ENCODE peak calls at places on chromosomes 12 and 14, in six cellular contexts. R is right lobe of liver; N is adrenal gland; X is IMR-90; E is CD4-positive, alpha-beta memory T cell; F is OCI-LY7. H is an unnamed sample.

GRCh38 chr14:102498005-102498677 is 11.4 kb downstream of the ANKRD9 start:
- DNase-seq in X (no peak), E (no peak), R (no peak), N (no peak), F (no peak), H (no peak)

GRCh38 chr12:23906329-23906728 is 43.1 kb downstream of the SOX5 start:
- DNase-seq in N (no peak), X (peak), R (no peak), F (no peak), E (no peak), H (no peak)

GRCh38 chr14:65849558-65849957 is 437.0 kb downstream of the FUT8 start:
- DNase-seq in E (no peak), F (no peak), X (no peak), N (no peak), R (no peak), H (no peak)

GRCh38 chr12:64229796-64230195 is 7.7 kb upstream of the KICS2 start:
- DNase-seq in R (no peak), F (no peak), N (no peak), E (no peak), X (no peak), H (no peak)

GRCh38 chr14:100130471-100130870 is 29.0 kb downstream of the DEGS2 start:
- DNase-seq in N (no peak), E (no peak), X (no peak), R (no peak), F (no peak), H (no peak)

GRCh38 chr12:113914176-113914575 is 51.9 kb downstream of the RBM19 start:
- DNase-seq in E (no peak), X (no peak), F (no peak), R (no peak), N (no peak), H (no peak)

GRCh38 chr12:56991319-56991906 is 14.9 kb downstream of the ZBTB39 start:
- DNase-seq in E (no peak), F (no peak), X (no peak), R (peak), N (peak), H (no peak)

GRCh38 chr12:121783771-121784170 is 9.7 kb downstream of the RHOF start:
- DNase-seq in E (no peak), N (no peak), X (no peak), F (no peak), R (no peak), H (peak)

GRCh38 chr12:93741741-93742085 is 64.5 kb downstream of the CRADD start:
- DNase-seq in N (peak), E (no peak), X (no peak), R (no peak), F (no peak), H (peak)

GRCh38 chr14:55129086-55129427 is at the start of gene LGALS3:
- DNase-seq in N (peak), E (peak), X (peak), R (peak), F (no peak), H (peak)

GRCh38 chr12:124833693-124834122 is 30.0 kb downstream of the SCARB1 start:
- DNase-seq in F (no peak), N (peak), X (no peak), E (no peak), R (no peak), H (peak)

GRCh38 chr12:95181103-95181502 is 36.2 kb downstream of the FGD6 start:
- DNase-seq in E (no peak), X (no peak), N (no peak), R (no peak), F (no peak), H (no peak)

GRCh38 chr12:43325786-43326185 is 226.2 kb downstream of the ADAMTS20 start:
- DNase-seq in E (no peak), N (no peak), F (no peak), X (no peak), R (no peak), H (no peak)

GRCh38 chr14:102923201-102923919 is 897 bp downstream of the AMN start:
- DNase-seq in F (no peak), R (peak), E (no peak), N (no peak), X (no peak), H (no peak)

GRCh38 chr12:104683831-104684503 is 227.2 kb downstream of the CHST11 start:
- DNase-seq in F (no peak), N (no peak), E (no peak), X (no peak), R (no peak), H (no peak)

GRCh38 chr14:50013198-50013918 is 103.0 kb downstream of the VCPKMT start:
- DNase-seq in X (no peak), F (peak), R (no peak), N (no peak), E (no peak), H (no peak)

GRCh38 chr14:102557434-102558226 is 34.8 kb upstream of the RCOR1 start:
- DNase-seq in F (no peak), R (no peak), X (no peak), E (no peak), N (no peak), H (no peak)

GRCh38 chr14:68977741-68978549 is 1.2 kb downstream of the ACTN1 start:
- DNase-seq in R (peak), X (peak), E (peak), F (no peak), N (peak), H (peak)

GRCh38 chr14:58732387-58732786 is 94.6 kb downstream of the DACT1 start:
- DNase-seq in N (no peak), E (no peak), X (no peak), R (no peak), F (no peak), H (no peak)

GRCh38 chr12:113815031-113815430 is 151.1 kb downstream of the RBM19 start:
- DNase-seq in X (no peak), N (no peak), F (no peak), R (no peak), E (no peak), H (no peak)

GRCh38 chr14:75158843-75159614 is 17.4 kb downstream of the TMED10 start:
- DNase-seq in N (no peak), X (peak), E (no peak), F (no peak), R (no peak), H (no peak)

GRCh38 chr12:54431911-54432814 is 13.1 kb upstream of the ITGA5 start:
- DNase-seq in E (no peak), R (no peak), X (peak), N (peak), F (no peak), H (peak)
- H3K4me3 ChIP-seq in E (no peak), R (no peak), X (no peak), N (no peak), F (no peak), H (no peak)

DNA sequence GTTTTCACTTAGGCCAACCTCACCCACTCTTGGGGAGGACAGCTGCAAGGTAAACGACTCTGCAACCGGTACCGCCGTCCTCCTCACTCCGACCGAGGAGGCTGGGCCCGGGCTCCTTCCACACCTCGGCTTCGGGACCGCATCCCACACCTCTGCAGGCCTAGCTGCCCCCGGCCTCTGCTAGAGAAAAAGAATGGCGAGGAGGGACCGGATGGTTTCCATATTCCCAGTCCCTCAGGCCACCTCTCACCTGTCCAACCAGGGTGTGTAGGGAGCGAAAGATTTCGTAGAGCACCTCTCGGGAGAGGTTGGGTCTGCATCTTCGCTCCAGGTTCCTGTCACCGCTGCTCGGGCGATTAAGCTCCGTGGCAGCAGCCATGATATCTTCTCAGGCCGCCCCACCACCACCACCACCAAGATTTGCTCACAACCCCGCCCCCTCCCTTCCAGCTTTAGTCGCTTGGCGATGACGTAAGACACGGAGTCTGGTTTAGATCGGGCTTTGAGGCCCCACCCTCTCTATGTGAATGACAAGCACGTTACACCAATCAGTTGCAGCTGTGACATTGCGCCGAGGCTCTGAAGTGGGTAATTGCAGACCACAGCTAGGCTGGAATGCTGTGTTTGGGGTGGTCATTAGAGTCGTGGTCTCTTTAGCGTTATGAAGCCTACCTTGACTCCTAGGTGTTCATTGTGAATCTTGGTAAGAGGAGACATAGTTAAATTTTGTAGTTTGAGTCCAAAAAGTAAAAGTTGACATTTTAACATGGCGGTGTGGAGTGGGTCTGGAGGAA is at the start of gene MBIP:
- DNase-seq in E (peak), F (peak), X (peak), N (peak), R (peak), H (peak)
- H3K4me3 ChIP-seq in E (peak), F (peak), X (peak), N (peak), R (peak), H (peak)

GRCh38 chr14:104680056-104680805 is 9.2 kb upstream of the INF2 start:
- DNase-seq in R (peak), F (no peak), E (no peak), N (peak), X (peak), H (peak)

GRCh38 chr14:104683653-104684448 is 5.6 kb upstream of the INF2 start:
- DNase-seq in N (no peak), X (no peak), F (no peak), E (no peak), R (no peak), H (no peak)

GRCh38 chr14:104682107-104682593 is 7.3 kb upstream of the INF2 start:
- DNase-seq in X (no peak), F (no peak), E (no peak), R (no peak), N (no peak), H (no peak)

GRCh38 chr14:104680806-104681688 is 8.4 kb upstream of the INF2 start:
- DNase-seq in N (peak), E (no peak), R (peak), F (peak), X (peak), H (peak)

DNA sequence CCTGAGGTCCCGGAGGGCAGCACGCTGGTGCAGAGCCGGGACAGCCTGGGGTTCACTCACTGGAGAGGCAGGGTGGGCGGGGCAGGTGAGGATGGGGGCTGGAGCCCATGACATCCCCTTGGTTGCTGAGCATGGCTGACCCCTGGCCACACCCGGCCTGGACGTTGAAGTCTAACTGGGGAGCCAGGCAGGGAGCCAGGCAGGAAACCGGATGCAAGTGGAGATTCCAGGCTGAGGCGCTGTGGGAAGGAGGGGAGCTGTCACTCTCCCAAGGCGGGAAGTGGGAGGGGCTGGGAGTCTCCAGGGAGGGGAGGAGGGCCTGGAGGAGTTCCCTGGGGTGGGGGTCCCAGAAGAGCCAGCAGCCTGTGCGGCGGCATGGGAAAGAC is 7.7 kb upstream of the INF2 start:
- DNase-seq in R (peak), E (no peak), X (peak), N (peak), F (no peak), H (peak)
- H3K4me3 ChIP-seq in R (no peak), E (no peak), X (peak), N (no peak), F (no peak), H (peak)

DNA sequence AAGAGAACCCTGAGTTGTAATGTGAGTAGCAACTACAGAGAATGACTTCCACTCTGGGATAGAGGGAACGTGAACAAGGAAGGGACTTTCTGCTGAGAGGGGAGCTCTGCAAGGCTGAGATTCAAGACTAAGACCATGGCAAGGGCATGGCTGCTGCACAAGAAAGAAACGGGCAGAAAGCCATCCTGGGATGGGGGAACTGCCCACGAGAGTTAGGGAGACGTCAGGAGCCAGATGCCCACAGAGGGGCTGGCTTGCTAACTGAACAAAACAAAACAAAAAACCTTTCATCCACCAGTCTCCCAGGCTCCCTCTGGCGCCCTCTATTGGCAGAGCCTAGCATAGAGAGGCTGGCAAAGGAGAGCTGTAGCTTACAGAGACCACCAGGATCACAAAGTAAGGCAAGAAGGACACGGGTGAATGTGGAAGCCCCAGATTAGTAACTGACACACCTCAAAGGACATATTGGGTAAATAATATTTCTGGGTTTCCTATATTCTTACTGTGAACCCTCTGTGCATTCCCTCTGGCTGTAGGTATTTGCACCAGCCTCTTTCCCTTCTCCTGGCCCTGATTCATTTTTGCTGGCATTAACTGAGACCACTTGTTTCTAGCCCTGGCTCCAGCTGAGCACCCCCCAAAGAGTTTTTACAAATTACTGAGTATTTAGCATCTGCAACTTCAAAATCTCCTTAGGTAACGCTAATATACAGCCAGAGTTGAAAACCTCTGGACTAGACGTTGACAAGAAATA is 338.3 kb downstream of the EMP1 start:
- DNase-seq in F (peak), E (no peak), X (peak), R (peak), N (peak), H (peak)
- H3K4me3 ChIP-seq in F (no peak), E (no peak), X (peak), R (no peak), N (no peak), H (peak)

DNA sequence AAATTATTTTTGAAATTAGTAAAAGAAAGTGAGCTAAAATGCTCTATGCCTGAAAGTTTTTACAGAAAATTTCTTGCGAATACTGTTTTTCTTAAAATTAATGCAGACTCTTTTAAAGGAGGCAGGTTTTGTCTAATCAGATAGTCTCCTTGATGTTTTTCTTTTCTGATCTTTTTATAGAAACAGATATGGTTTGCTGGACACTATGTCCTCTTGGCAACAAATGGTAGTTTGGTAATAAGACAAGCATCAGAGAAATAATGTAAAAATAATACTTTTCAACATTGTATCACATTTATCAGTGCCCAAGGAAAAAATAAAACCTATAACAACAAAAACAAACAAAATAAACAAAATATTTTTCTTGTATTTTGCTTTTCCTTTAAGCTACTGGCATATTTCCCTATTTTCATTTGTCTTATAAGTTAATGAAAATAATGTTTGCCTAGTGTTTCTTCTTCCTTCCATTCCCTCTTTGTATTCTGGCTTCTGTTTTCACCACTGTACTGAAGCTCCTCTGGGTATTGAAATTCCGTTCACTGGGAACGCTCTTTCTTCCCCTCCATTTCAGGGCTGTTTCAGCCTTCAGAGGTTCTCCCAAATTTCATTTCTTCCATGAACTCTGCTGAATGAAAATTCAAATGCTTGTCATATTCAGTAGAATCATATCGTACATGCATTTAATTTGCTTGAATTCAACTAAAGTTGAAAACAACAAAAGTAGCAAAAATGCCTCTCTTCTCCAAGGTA is 115.3 kb downstream of the TRMT5 start:
- DNase-seq in X (no peak), E (no peak), N (no peak), F (no peak), R (no peak), H (no peak)
- H3K4me3 ChIP-seq in X (no peak), E (no peak), N (no peak), F (no peak), R (no peak), H (no peak)

DNA sequence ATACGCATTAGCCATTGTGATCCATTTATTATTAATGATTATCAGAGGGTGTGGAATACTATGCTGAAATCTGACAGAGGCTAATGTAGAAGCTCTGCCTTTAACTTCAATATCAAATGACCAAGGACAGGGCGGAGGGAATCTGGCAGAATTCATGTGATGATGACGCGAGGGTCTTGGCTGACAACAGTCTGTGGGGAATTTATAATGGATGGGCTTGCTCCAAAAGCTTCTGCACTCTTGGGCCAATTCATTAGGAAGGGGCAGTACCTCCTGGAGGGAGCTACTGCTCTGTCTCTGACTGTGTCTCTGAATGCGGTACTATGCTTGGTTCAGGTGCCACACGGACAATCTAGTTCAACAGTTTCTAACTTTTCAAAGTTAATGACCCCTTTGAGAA is 46.2 kb downstream of the GALNT8 start:
- DNase-seq in X (no peak), R (no peak), E (no peak), N (no peak), F (no peak), H (no peak)
- H3K4me3 ChIP-seq in X (no peak), R (no peak), E (no peak), N (no peak), F (no peak), H (no peak)

DNA sequence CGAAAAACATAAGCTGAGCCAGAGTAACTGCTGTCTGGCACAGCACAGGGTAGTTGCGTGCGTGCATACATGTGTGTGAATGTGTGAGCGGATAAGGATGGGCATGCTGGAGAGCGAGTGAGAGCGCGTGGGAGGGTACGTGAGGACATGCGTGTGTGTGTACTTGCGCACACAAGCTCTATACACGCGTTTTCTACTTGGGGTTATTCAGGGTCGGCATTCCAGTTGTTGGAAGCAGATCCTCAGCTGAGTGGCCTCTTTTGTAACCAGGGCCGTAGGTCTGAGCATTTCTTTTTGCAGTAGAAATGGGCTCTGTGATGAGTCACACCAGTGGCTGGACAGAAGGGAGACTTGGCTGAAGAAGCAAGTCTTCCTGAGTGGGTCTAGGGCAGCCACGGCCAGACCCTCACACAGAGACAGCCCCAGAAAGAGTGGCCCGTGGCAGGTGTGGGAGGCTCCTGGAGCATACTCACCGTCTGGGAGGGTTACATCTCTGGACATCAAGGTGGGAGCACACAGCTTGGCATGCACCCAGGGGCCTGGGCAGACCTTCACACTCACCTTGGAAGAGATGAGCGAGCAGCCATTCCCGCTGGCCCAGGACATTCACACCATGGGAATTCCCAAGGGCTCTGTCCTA is 78.0 kb downstream of the LRRC74A start:
- DNase-seq in N (peak), R (no peak), E (no peak), F (no peak), X (peak), H (peak)
- H3K4me3 ChIP-seq in N (no peak), R (no peak), E (no peak), F (no peak), X (no peak), H (no peak)

GRCh38 chr12:123532021-123532420 is 1.5 kb downstream of the RILPL1 start:
- DNase-seq in X (peak), N (peak), F (peak), R (no peak), E (no peak), H (peak)
- H3K4me3 ChIP-seq in X (peak), N (no peak), F (no peak), R (no peak), E (no peak), H (peak)